ENCODE peak calls at places on chromosome 18, in nine cellular contexts. L is astrocyte of the cerebellum; N is right lobe of liver; Y is tibial artery; P is CD8-positive, alpha-beta T cell; V is cardiac fibroblast; X is brain microvascular endothelial cell; E is A549; Q is MCF 10A. C is an unnamed sample.

GRCh38 chr18:3380384-3380961 is 69.5 kb upstream of the TGIF1 start:
- DNase-seq in P (no peak), E (peak), Y (no peak), Q (peak), L (no peak), V (peak), X (peak), N (no peak), C (no peak)

GRCh38 chr18:36298113-36298701 is 694 bp downstream of the FHOD3 start:
- DNase-seq in X (no peak), N (no peak), Y (peak), P (no peak), L (no peak), V (no peak), E (no peak), Q (no peak), C (no peak)

GRCh38 chr18:7221424-7222155 is 9.3 kb upstream of the LRRC30 start:
- DNase-seq in N (no peak), Q (peak), Y (no peak), L (peak), E (peak), X (peak), P (no peak), V (peak), C (peak)

GRCh38 chr18:67151366-67151765 is 365.2 kb downstream of the DSEL start:
- DNase-seq in E (no peak), N (no peak), V (no peak), Q (no peak), P (no peak), X (no peak), Y (no peak), L (no peak), C (no peak)

GRCh38 chr18:36709315-36709714 is 119.5 kb downstream of the TPGS2 start:
- DNase-seq in V (no peak), L (no peak), Y (no peak), Q (no peak), X (no peak), E (no peak), N (no peak), P (no peak), C (no peak)

GRCh38 chr18:48698707-48699106 is 159.9 kb downstream of the CTIF start:
- DNase-seq in V (no peak), P (no peak), Q (no peak), L (no peak), N (peak), E (no peak), Y (no peak), X (no peak), C (no peak)

GRCh38 chr18:57475903-57476302 is 40.7 kb downstream of the ONECUT2 start:
- DNase-seq in V (no peak), X (no peak), Y (no peak), P (no peak), N (no peak), L (no peak), Q (no peak), E (no peak), C (no peak)

GRCh38 chr18:39661856-39662366 is 2096.3 kb upstream of the CELF4 start:
- DNase-seq in L (no peak), X (no peak), E (no peak), Q (no peak), N (no peak), P (no peak), Y (no peak), V (no peak), C (no peak)

GRCh38 chr18:54257015-54257414 is 12.3 kb upstream of the POLI start:
- DNase-seq in V (peak), P (no peak), E (no peak), L (no peak), N (no peak), X (no peak), Y (no peak), Q (peak), C (no peak)

GRCh38 chr18:44974174-44974573 is 293.5 kb downstream of the SETBP1 start:
- DNase-seq in V (no peak), Y (no peak), Q (no peak), L (no peak), P (no peak), N (no peak), E (no peak), X (no peak), C (no peak)

GRCh38 chr18:44968336-44968735 is 287.6 kb downstream of the SETBP1 start:
- DNase-seq in L (no peak), X (no peak), E (no peak), V (no peak), Q (no peak), Y (no peak), N (no peak), P (no peak), C (no peak)

GRCh38 chr18:44977856-44978255 is 297.2 kb downstream of the SETBP1 start:
- DNase-seq in Y (no peak), N (no peak), V (no peak), P (no peak), E (no peak), X (no peak), L (no peak), Q (no peak), C (no peak)

GRCh38 chr18:44969214-44969842 is 288.6 kb downstream of the SETBP1 start:
- DNase-seq in P (no peak), X (no peak), V (peak), N (no peak), L (peak), Q (no peak), E (no peak), Y (no peak), C (no peak)

GRCh38 chr18:44973282-44973681 is 292.6 kb downstream of the SETBP1 start:
- DNase-seq in Q (peak), V (peak), Y (no peak), P (no peak), L (no peak), X (peak), N (no peak), E (no peak), C (no peak)
- TF ChIP-seq CTCF in Q (no peak), V (no peak), Y (no peak), P (no peak), L (peak), X (peak), N (peak), E (no peak), C (peak)

GRCh38 chr18:79517322-79517721 is 121.6 kb downstream of the NFATC1 start:
- DNase-seq in E (no peak), V (no peak), N (no peak), P (no peak), L (no peak), X (no peak), Q (no peak), Y (no peak), C (no peak)
- TF ChIP-seq CTCF in E (no peak), V (no peak), N (no peak), P (peak), L (no peak), X (no peak), Q (no peak), Y (no peak), C (no peak)

GRCh38 chr18:26159353-26159752 is 25.7 kb downstream of the PSMA8 start:
- DNase-seq in Y (no peak), X (no peak), L (no peak), V (peak), P (no peak), Q (peak), N (no peak), E (peak), C (no peak)
- TF ChIP-seq CTCF in Y (no peak), X (no peak), L (no peak), V (no peak), P (peak), Q (peak), N (peak), E (peak), C (peak)

GRCh38 chr18:75208836-75209128 is 157 bp downstream of the PTGR3 start:
- DNase-seq in E (no peak), V (no peak), Y (no peak), P (no peak), N (peak), X (no peak), Q (no peak), L (no peak), C (no peak)

GRCh38 chr18:75209129-75209951 is at the start of gene PTGR3:
- DNase-seq in Q (peak), X (peak), L (no peak), N (peak), Y (peak), V (peak), E (peak), P (peak), C (no peak)

GRCh38 chr18:75207298-75208054 is 1.5 kb downstream of the PTGR3 start:
- DNase-seq in N (no peak), V (peak), Y (no peak), P (no peak), X (no peak), L (no peak), E (no peak), Q (peak), C (no peak)

GRCh38 chr18:75206637-75207297 is 2.2 kb downstream of the PTGR3 start:
- DNase-seq in P (no peak), Y (no peak), V (no peak), Q (no peak), X (no peak), N (no peak), E (no peak), L (no peak), C (no peak)

DNA sequence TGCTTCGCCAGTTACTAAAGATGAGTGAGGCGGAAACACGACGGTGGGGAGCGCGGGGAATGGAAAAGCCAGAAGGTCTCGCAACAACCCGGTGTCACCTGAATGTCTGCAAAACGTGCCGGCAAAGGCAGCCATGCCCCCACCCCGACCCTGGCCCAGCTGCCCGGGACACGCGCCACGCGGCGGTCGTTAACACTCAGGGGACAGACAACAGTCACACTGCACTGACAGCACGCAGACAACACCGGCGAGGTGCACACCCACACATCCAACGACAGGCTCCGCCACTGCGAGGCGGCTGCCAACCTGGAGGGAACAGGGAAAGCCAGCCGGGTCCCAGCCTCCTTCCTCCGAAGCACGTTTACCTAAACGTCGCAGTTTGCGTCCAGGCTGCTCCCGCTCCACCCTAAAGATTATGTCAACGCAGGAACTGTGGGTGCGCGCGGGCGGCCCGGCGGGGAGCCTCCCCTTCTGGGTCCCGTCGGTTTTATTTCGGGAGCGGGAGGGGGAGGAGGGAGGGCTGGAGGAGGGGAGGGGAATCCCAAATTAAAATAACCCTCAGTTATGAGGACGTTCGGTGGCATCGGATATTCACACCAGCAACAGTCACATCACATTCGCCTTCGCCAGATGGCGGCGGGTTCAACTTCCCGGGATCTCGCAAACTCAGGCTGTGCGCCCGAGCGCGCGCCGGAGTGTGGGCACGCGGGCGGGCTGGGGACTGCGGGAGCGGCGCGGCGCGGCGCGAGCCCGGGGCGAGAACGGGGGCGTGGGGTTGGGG is 694 bp downstream of the PTGR3 start:
- DNase-seq in E (no peak), L (no peak), V (peak), X (peak), Q (peak), P (no peak), N (peak), Y (peak), C (no peak)
- TF ChIP-seq CTCF in E (no peak), L (peak), V (peak), X (peak), Q (no peak), P (no peak), N (no peak), Y (no peak), C (no peak)

GRCh38 chr18:79798346-79798998 is 734 bp downstream of the KCNG2 start:
- DNase-seq in L (no peak), Q (no peak), Y (no peak), E (no peak), P (no peak), V (peak), N (no peak), X (no peak), C (no peak)
- TF ChIP-seq CTCF in L (no peak), Q (no peak), Y (no peak), E (no peak), P (no peak), V (no peak), N (no peak), X (no peak), C (no peak)

GRCh38 chr18:63844254-63844653 is 43.3 kb upstream of the SERPINB2 start:
- DNase-seq in L (peak), Y (no peak), N (no peak), P (no peak), Q (peak), X (peak), E (no peak), V (peak), C (peak)
- TF ChIP-seq CTCF in L (peak), Y (no peak), N (peak), P (no peak), Q (peak), X (peak), E (peak), V (peak), C (peak)

DNA sequence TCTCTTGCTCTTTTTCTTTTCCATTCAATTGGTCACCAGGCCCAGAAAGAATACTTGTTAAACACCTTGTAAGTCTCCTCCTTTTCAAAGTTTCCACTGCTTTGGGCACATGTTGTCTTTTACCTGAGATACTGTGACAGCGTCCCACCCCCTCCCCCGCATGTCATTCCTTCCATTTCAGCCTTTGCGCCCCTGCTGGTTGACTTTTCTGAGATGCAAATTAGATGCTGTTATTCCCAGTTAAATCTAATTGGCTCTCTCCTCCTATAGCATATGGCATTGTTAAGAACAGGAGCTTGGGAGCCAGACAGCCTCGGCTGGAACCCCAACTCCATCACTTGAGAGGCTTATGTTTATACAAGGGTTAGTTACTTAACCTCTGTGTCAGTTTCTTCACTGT is 80.3 kb upstream of the GAREM1 start:
- DNase-seq in N (no peak), Q (no peak), X (peak), V (no peak), E (no peak), Y (no peak), P (no peak), L (no peak), C (no peak)
- TF ChIP-seq CTCF in N (no peak), Q (no peak), X (peak), V (peak), E (no peak), Y (no peak), P (no peak), L (peak), C (no peak)

GRCh38 chr18:22324191-22325131 is 93.3 kb downstream of the CTAGE1 start:
- DNase-seq in N (peak), Q (no peak), E (no peak), X (no peak), Y (peak), L (no peak), V (peak), P (no peak), C (no peak)
- TF ChIP-seq CTCF in N (peak), Q (no peak), E (no peak), X (peak), Y (peak), L (peak), V (peak), P (no peak), C (peak)